ENCODE peak calls at places on chromosomes 6 and 20, in nine cellular contexts. B, M, H, P, A, W, G, U and O are unnamed samples.

GRCh38 chr6:106547053-106547414 is 82.3 kb downstream of the RTN4IP1 start:
- DNase-seq in B (peak), M (no peak), H (no peak), P (no peak), A (no peak), W (no peak), G (no peak), U (peak), O (no peak)

GRCh38 chr20:2955257-2955950 is 82.1 kb downstream of the PTPRA start:
- DNase-seq in B (no peak), M (no peak), H (no peak), P (peak), A (peak), W (no peak), G (no peak), U (no peak), O (no peak)

GRCh38 chr20:50561379-50562078 is 51.3 kb downstream of the PTPN1 start:
- DNase-seq in B (no peak), M (no peak), H (no peak), P (peak), A (peak), W (no peak), G (no peak), U (no peak), O (no peak)

GRCh38 chr20:19692685-19693119 is 65.4 kb upstream of the RIN2 start:
- DNase-seq in B (peak), M (no peak), H (peak), P (no peak), A (peak), W (no peak), G (peak), U (peak), O (no peak)

GRCh38 chr20:36887779-36888133 is 11.8 kb downstream of the TLDC2 start:
- DNase-seq in B (no peak), M (no peak), H (no peak), P (no peak), A (peak), W (no peak), G (no peak), U (no peak), O (no peak)

GRCh38 chr6:133447924-133448323 is 206.8 kb downstream of the EYA4 start:
- DNase-seq in B (no peak), M (no peak), H (no peak), P (no peak), A (peak), W (no peak), G (no peak), U (no peak), O (no peak)

GRCh38 chr20:3312940-3313656 is 74.1 kb upstream of the SLC4A11 start:
- DNase-seq in B (no peak), M (no peak), H (no peak), P (no peak), A (peak), W (no peak), G (no peak), U (no peak), O (no peak)

GRCh38 chr6:53573299-53573698 is 28.4 kb upstream of the GCLC start:
- DNase-seq in B (no peak), M (no peak), H (no peak), P (no peak), A (no peak), W (no peak), G (no peak), U (no peak), O (no peak)

GRCh38 chr6:110491644-110492317 is 15.4 kb upstream of the SLC22A16 start:
- DNase-seq in B (no peak), M (no peak), H (no peak), P (no peak), A (peak), W (no peak), G (no peak), U (no peak), O (no peak)

GRCh38 chr6:142152731-142153130 is 5.7 kb downstream of the VTA1 start:
- DNase-seq in B (no peak), M (no peak), H (no peak), P (no peak), A (peak), W (no peak), G (no peak), U (no peak), O (no peak)

GRCh38 chr20:4341804-4342560 is 326.6 kb upstream of the RNF24 start:
- DNase-seq in B (no peak), M (no peak), H (no peak), P (no peak), A (peak), W (no peak), G (no peak), U (no peak), O (no peak)

GRCh38 chr6:1630771-1631217 is 21.1 kb downstream of the FOXC1 start:
- DNase-seq in B (no peak), M (no peak), H (no peak), P (no peak), A (no peak), W (peak), G (no peak), U (no peak), O (no peak)

GRCh38 chr6:37155394-37156312 is 14.3 kb upstream of the PIM1 start:
- DNase-seq in B (peak), M (no peak), H (no peak), P (no peak), A (no peak), W (no peak), G (no peak), U (no peak), O (no peak)

GRCh38 chr6:144365176-144365710 is 80.1 kb downstream of the UTRN start:
- DNase-seq in B (no peak), M (no peak), H (no peak), P (no peak), A (peak), W (no peak), G (no peak), U (no peak), O (no peak)

GRCh38 chr20:38116409-38117165 is 48.5 kb downstream of the TGM2 start:
- DNase-seq in B (no peak), M (no peak), H (no peak), P (no peak), A (no peak), W (no peak), G (no peak), U (no peak), O (no peak)

GRCh38 chr6:140440223-140440810 is 1065.9 kb upstream of the CITED2 start:
- DNase-seq in B (no peak), M (no peak), H (no peak), P (no peak), A (no peak), W (no peak), G (no peak), U (no peak), O (no peak)

GRCh38 chr6:162670345-162670744 is 57.2 kb downstream of the PRKN start:
- DNase-seq in B (no peak), M (no peak), H (no peak), P (no peak), A (no peak), W (no peak), G (no peak), U (no peak), O (no peak)

GRCh38 chr20:48620112-48620485 is 207.7 kb downstream of the PREX1 start:
- DNase-seq in B (no peak), M (no peak), H (no peak), P (no peak), A (no peak), W (no peak), G (no peak), U (no peak), O (no peak)

GRCh38 chr6:110329729-110330436 is 28.3 kb downstream of the METTL24 start:
- DNase-seq in B (no peak), M (no peak), H (no peak), P (no peak), A (peak), W (no peak), G (no peak), U (no peak), O (no peak)

GRCh38 chr6:48743738-48744137 is 632.7 kb upstream of the PTCHD4 start:
- DNase-seq in B (no peak), M (no peak), H (no peak), P (no peak), A (no peak), W (no peak), G (no peak), U (no peak), O (no peak)

GRCh38 chr6:25963426-25964123 is 973 bp downstream of the TRIM38 start:
- DNase-seq in B (peak), M (no peak), H (no peak), P (no peak), A (no peak), W (peak), G (no peak), U (no peak), O (no peak)

GRCh38 chr20:59016795-59017492 is 2.3 kb upstream of the TUBB1 start:
- DNase-seq in B (peak), M (no peak), H (no peak), P (no peak), A (no peak), W (no peak), G (no peak), U (no peak), O (no peak)

GRCh38 chr6:131000544-131000943 is 62.5 kb downstream of the EPB41L2 start:
- DNase-seq in B (no peak), M (no peak), H (no peak), P (no peak), A (no peak), W (no peak), G (no peak), U (no peak), O (no peak)

GRCh38 chr6:122222761-122223160 is 176.7 kb upstream of the HSF2 start:
- DNase-seq in B (no peak), M (no peak), H (no peak), P (no peak), A (no peak), W (no peak), G (no peak), U (no peak), O (no peak)

GRCh38 chr6:107564223-107564855 is 74.4 kb downstream of the SOBP start:
- DNase-seq in B (no peak), M (no peak), H (no peak), P (no peak), A (no peak), W (no peak), G (no peak), U (no peak), O (no peak)

GRCh38 chr20:42749548-42749947 is 440.2 kb downstream of the PTPRT start:
- DNase-seq in B (no peak), M (no peak), H (no peak), P (no peak), A (no peak), W (no peak), G (no peak), U (no peak), O (no peak)

GRCh38 chr6:129138739-129139405 is 255.9 kb downstream of the LAMA2 start:
- DNase-seq in B (no peak), M (no peak), H (no peak), P (no peak), A (no peak), W (no peak), G (no peak), U (no peak), O (no peak)

GRCh38 chr6:112036088-112036637 is 17.7 kb upstream of the CCN6 start:
- DNase-seq in B (no peak), M (no peak), H (no peak), P (no peak), A (peak), W (no peak), G (no peak), U (no peak), O (no peak)